ENCODE peak calls at places on chromosomes 4 and X, in ten cellular contexts. One of them, this sample, is unnamed.

GRCh38 chrX:101385795-101386541 is at the start of gene BTK:
- DNase-seq in activated T-helper 1 cell treated with anti-CD3 and anti-CD28 coated beads, Interleukin-2, amount 50 U/mL, for 16 hours: no peak
- DNase-seq in AG20443: no peak
- DNase-seq in stimulated activated CD4-positive, alpha-beta T cell treated with anti-CD3 and anti-CD28 coated beads, Interleukin-12 subunit alpha, Interleukin-12 subunit beta, amount 100 ng/mL, for 48 hours: no peak
- DNase-seq in AG08396: no peak
- DNase-seq in NCI-H748 treated with DMSO at 0.1 percent for 48 hours: no peak
- DNase-seq in NCI-H1694 treated with DMSO at 0.1 percent for 48 hours: no peak
- DNase-seq in H54: no peak
- DNase-seq in stimulated activated CD8-positive, alpha-beta memory T cell treated with anti-CD3 and anti-CD28 coated beads, Interleukin-12 subunit alpha, Interleukin-12 subunit beta, amount 100 ng/mL, for 1 hour: no peak
- DNase-seq in cardiac muscle cell: no peak
- DNase-seq in this sample: no peak

GRCh38 chr4:87088188-87088587 is 132.2 kb downstream of the KLHL8 start:
- DNase-seq in activated T-helper 1 cell treated with anti-CD3 and anti-CD28 coated beads, Interleukin-2, amount 50 U/mL, for 16 hours: no peak
- DNase-seq in AG20443: no peak
- DNase-seq in stimulated activated CD4-positive, alpha-beta T cell treated with anti-CD3 and anti-CD28 coated beads, Interleukin-12 subunit alpha, Interleukin-12 subunit beta, amount 100 ng/mL, for 48 hours: no peak
- DNase-seq in AG08396: no peak
- DNase-seq in NCI-H748 treated with DMSO at 0.1 percent for 48 hours: no peak
- DNase-seq in NCI-H1694 treated with DMSO at 0.1 percent for 48 hours: no peak
- DNase-seq in H54: no peak
- DNase-seq in stimulated activated CD8-positive, alpha-beta memory T cell treated with anti-CD3 and anti-CD28 coated beads, Interleukin-12 subunit alpha, Interleukin-12 subunit beta, amount 100 ng/mL, for 1 hour: no peak
- DNase-seq in cardiac muscle cell: no peak
- DNase-seq in this sample: no peak

GRCh38 chrX:119899125-119899524 is 3.4 kb downstream of the AKAP14 start:
- DNase-seq in activated T-helper 1 cell treated with anti-CD3 and anti-CD28 coated beads, Interleukin-2, amount 50 U/mL, for 16 hours: no peak
- DNase-seq in AG20443: no peak
- DNase-seq in stimulated activated CD4-positive, alpha-beta T cell treated with anti-CD3 and anti-CD28 coated beads, Interleukin-12 subunit alpha, Interleukin-12 subunit beta, amount 100 ng/mL, for 48 hours: no peak
- DNase-seq in AG08396: no peak
- DNase-seq in NCI-H748 treated with DMSO at 0.1 percent for 48 hours: no peak
- DNase-seq in NCI-H1694 treated with DMSO at 0.1 percent for 48 hours: no peak
- DNase-seq in H54: no peak
- DNase-seq in stimulated activated CD8-positive, alpha-beta memory T cell treated with anti-CD3 and anti-CD28 coated beads, Interleukin-12 subunit alpha, Interleukin-12 subunit beta, amount 100 ng/mL, for 1 hour: no peak
- DNase-seq in cardiac muscle cell: no peak
- DNase-seq in this sample: peak

GRCh38 chr4:56531823-56532222 is 26.2 kb downstream of the ARL9 start:
- DNase-seq in activated T-helper 1 cell treated with anti-CD3 and anti-CD28 coated beads, Interleukin-2, amount 50 U/mL, for 16 hours: no peak
- DNase-seq in AG20443: no peak
- DNase-seq in stimulated activated CD4-positive, alpha-beta T cell treated with anti-CD3 and anti-CD28 coated beads, Interleukin-12 subunit alpha, Interleukin-12 subunit beta, amount 100 ng/mL, for 48 hours: no peak
- DNase-seq in AG08396: no peak
- DNase-seq in NCI-H748 treated with DMSO at 0.1 percent for 48 hours: no peak
- DNase-seq in NCI-H1694 treated with DMSO at 0.1 percent for 48 hours: no peak
- DNase-seq in H54: no peak
- DNase-seq in stimulated activated CD8-positive, alpha-beta memory T cell treated with anti-CD3 and anti-CD28 coated beads, Interleukin-12 subunit alpha, Interleukin-12 subunit beta, amount 100 ng/mL, for 1 hour: no peak
- DNase-seq in cardiac muscle cell: peak
- DNase-seq in this sample: no peak

GRCh38 chr4:38387348-38387747 is 276.7 kb upstream of the KLF3 start:
- DNase-seq in activated T-helper 1 cell treated with anti-CD3 and anti-CD28 coated beads, Interleukin-2, amount 50 U/mL, for 16 hours: no peak
- DNase-seq in AG20443: no peak
- DNase-seq in stimulated activated CD4-positive, alpha-beta T cell treated with anti-CD3 and anti-CD28 coated beads, Interleukin-12 subunit alpha, Interleukin-12 subunit beta, amount 100 ng/mL, for 48 hours: no peak
- DNase-seq in AG08396: no peak
- DNase-seq in NCI-H748 treated with DMSO at 0.1 percent for 48 hours: no peak
- DNase-seq in NCI-H1694 treated with DMSO at 0.1 percent for 48 hours: no peak
- DNase-seq in H54: no peak
- DNase-seq in stimulated activated CD8-positive, alpha-beta memory T cell treated with anti-CD3 and anti-CD28 coated beads, Interleukin-12 subunit alpha, Interleukin-12 subunit beta, amount 100 ng/mL, for 1 hour: no peak
- DNase-seq in cardiac muscle cell: peak
- DNase-seq in this sample: no peak

GRCh38 chr4:23590431-23590830 is 299.4 kb downstream of the PPARGC1A start:
- DNase-seq in activated T-helper 1 cell treated with anti-CD3 and anti-CD28 coated beads, Interleukin-2, amount 50 U/mL, for 16 hours: no peak
- DNase-seq in AG20443: no peak
- DNase-seq in stimulated activated CD4-positive, alpha-beta T cell treated with anti-CD3 and anti-CD28 coated beads, Interleukin-12 subunit alpha, Interleukin-12 subunit beta, amount 100 ng/mL, for 48 hours: no peak
- DNase-seq in AG08396: no peak
- DNase-seq in NCI-H748 treated with DMSO at 0.1 percent for 48 hours: no peak
- DNase-seq in NCI-H1694 treated with DMSO at 0.1 percent for 48 hours: no peak
- DNase-seq in H54: no peak
- DNase-seq in stimulated activated CD8-positive, alpha-beta memory T cell treated with anti-CD3 and anti-CD28 coated beads, Interleukin-12 subunit alpha, Interleukin-12 subunit beta, amount 100 ng/mL, for 1 hour: no peak
- DNase-seq in cardiac muscle cell: no peak
- DNase-seq in this sample: no peak

GRCh38 chr4:182863501-182863900 is 53.7 kb downstream of the DCTD start:
- DNase-seq in activated T-helper 1 cell treated with anti-CD3 and anti-CD28 coated beads, Interleukin-2, amount 50 U/mL, for 16 hours: no peak
- DNase-seq in AG20443: no peak
- DNase-seq in stimulated activated CD4-positive, alpha-beta T cell treated with anti-CD3 and anti-CD28 coated beads, Interleukin-12 subunit alpha, Interleukin-12 subunit beta, amount 100 ng/mL, for 48 hours: no peak
- DNase-seq in AG08396: no peak
- DNase-seq in NCI-H748 treated with DMSO at 0.1 percent for 48 hours: no peak
- DNase-seq in NCI-H1694 treated with DMSO at 0.1 percent for 48 hours: no peak
- DNase-seq in H54: no peak
- DNase-seq in stimulated activated CD8-positive, alpha-beta memory T cell treated with anti-CD3 and anti-CD28 coated beads, Interleukin-12 subunit alpha, Interleukin-12 subunit beta, amount 100 ng/mL, for 1 hour: no peak
- DNase-seq in cardiac muscle cell: no peak
- DNase-seq in this sample: no peak

GRCh38 chr4:7650606-7651400 is 216.1 kb upstream of the PSAPL1 start:
- DNase-seq in activated T-helper 1 cell treated with anti-CD3 and anti-CD28 coated beads, Interleukin-2, amount 50 U/mL, for 16 hours: no peak
- DNase-seq in AG20443: peak
- DNase-seq in stimulated activated CD4-positive, alpha-beta T cell treated with anti-CD3 and anti-CD28 coated beads, Interleukin-12 subunit alpha, Interleukin-12 subunit beta, amount 100 ng/mL, for 48 hours: no peak
- DNase-seq in AG08396: no peak
- DNase-seq in NCI-H748 treated with DMSO at 0.1 percent for 48 hours: no peak
- DNase-seq in NCI-H1694 treated with DMSO at 0.1 percent for 48 hours: no peak
- DNase-seq in H54: peak
- DNase-seq in stimulated activated CD8-positive, alpha-beta memory T cell treated with anti-CD3 and anti-CD28 coated beads, Interleukin-12 subunit alpha, Interleukin-12 subunit beta, amount 100 ng/mL, for 1 hour: no peak
- DNase-seq in cardiac muscle cell: peak
- DNase-seq in this sample: no peak

GRCh38 chr4:41921476-41921875 is 13.8 kb upstream of the TMEM33 start:
- DNase-seq in activated T-helper 1 cell treated with anti-CD3 and anti-CD28 coated beads, Interleukin-2, amount 50 U/mL, for 16 hours: no peak
- DNase-seq in AG20443: no peak
- DNase-seq in stimulated activated CD4-positive, alpha-beta T cell treated with anti-CD3 and anti-CD28 coated beads, Interleukin-12 subunit alpha, Interleukin-12 subunit beta, amount 100 ng/mL, for 48 hours: no peak
- DNase-seq in AG08396: no peak
- DNase-seq in NCI-H748 treated with DMSO at 0.1 percent for 48 hours: no peak
- DNase-seq in NCI-H1694 treated with DMSO at 0.1 percent for 48 hours: no peak
- DNase-seq in H54: no peak
- DNase-seq in stimulated activated CD8-positive, alpha-beta memory T cell treated with anti-CD3 and anti-CD28 coated beads, Interleukin-12 subunit alpha, Interleukin-12 subunit beta, amount 100 ng/mL, for 1 hour: no peak
- DNase-seq in cardiac muscle cell: no peak
- DNase-seq in this sample: no peak

GRCh38 chr4:22712105-22712504 is 19.4 kb downstream of the GBA3 start:
- DNase-seq in activated T-helper 1 cell treated with anti-CD3 and anti-CD28 coated beads, Interleukin-2, amount 50 U/mL, for 16 hours: no peak
- DNase-seq in AG20443: no peak
- DNase-seq in stimulated activated CD4-positive, alpha-beta T cell treated with anti-CD3 and anti-CD28 coated beads, Interleukin-12 subunit alpha, Interleukin-12 subunit beta, amount 100 ng/mL, for 48 hours: no peak
- DNase-seq in AG08396: no peak
- DNase-seq in NCI-H748 treated with DMSO at 0.1 percent for 48 hours: no peak
- DNase-seq in NCI-H1694 treated with DMSO at 0.1 percent for 48 hours: no peak
- DNase-seq in H54: no peak
- DNase-seq in stimulated activated CD8-positive, alpha-beta memory T cell treated with anti-CD3 and anti-CD28 coated beads, Interleukin-12 subunit alpha, Interleukin-12 subunit beta, amount 100 ng/mL, for 1 hour: no peak
- DNase-seq in cardiac muscle cell: no peak
- DNase-seq in this sample: no peak

GRCh38 chrX:148047216-148047615 is 66.1 kb downstream of the FMR1NB start:
- DNase-seq in activated T-helper 1 cell treated with anti-CD3 and anti-CD28 coated beads, Interleukin-2, amount 50 U/mL, for 16 hours: no peak
- DNase-seq in AG20443: no peak
- DNase-seq in stimulated activated CD4-positive, alpha-beta T cell treated with anti-CD3 and anti-CD28 coated beads, Interleukin-12 subunit alpha, Interleukin-12 subunit beta, amount 100 ng/mL, for 48 hours: no peak
- DNase-seq in AG08396: no peak
- DNase-seq in NCI-H748 treated with DMSO at 0.1 percent for 48 hours: no peak
- DNase-seq in NCI-H1694 treated with DMSO at 0.1 percent for 48 hours: no peak
- DNase-seq in H54: no peak
- DNase-seq in stimulated activated CD8-positive, alpha-beta memory T cell treated with anti-CD3 and anti-CD28 coated beads, Interleukin-12 subunit alpha, Interleukin-12 subunit beta, amount 100 ng/mL, for 1 hour: no peak
- DNase-seq in cardiac muscle cell: no peak
- DNase-seq in this sample: no peak

GRCh38 chrX:12910424-12910823 is 4.0 kb downstream of the TLR8 start:
- DNase-seq in activated T-helper 1 cell treated with anti-CD3 and anti-CD28 coated beads, Interleukin-2, amount 50 U/mL, for 16 hours: no peak
- DNase-seq in AG20443: no peak
- DNase-seq in stimulated activated CD4-positive, alpha-beta T cell treated with anti-CD3 and anti-CD28 coated beads, Interleukin-12 subunit alpha, Interleukin-12 subunit beta, amount 100 ng/mL, for 48 hours: no peak
- DNase-seq in AG08396: no peak
- DNase-seq in NCI-H748 treated with DMSO at 0.1 percent for 48 hours: no peak
- DNase-seq in NCI-H1694 treated with DMSO at 0.1 percent for 48 hours: no peak
- DNase-seq in H54: no peak
- DNase-seq in stimulated activated CD8-positive, alpha-beta memory T cell treated with anti-CD3 and anti-CD28 coated beads, Interleukin-12 subunit alpha, Interleukin-12 subunit beta, amount 100 ng/mL, for 1 hour: no peak
- DNase-seq in cardiac muscle cell: no peak
- DNase-seq in this sample: no peak

GRCh38 chrX:20378291-20378920 is 111.7 kb upstream of the RPS6KA3 start:
- DNase-seq in activated T-helper 1 cell treated with anti-CD3 and anti-CD28 coated beads, Interleukin-2, amount 50 U/mL, for 16 hours: no peak
- DNase-seq in AG20443: no peak
- DNase-seq in stimulated activated CD4-positive, alpha-beta T cell treated with anti-CD3 and anti-CD28 coated beads, Interleukin-12 subunit alpha, Interleukin-12 subunit beta, amount 100 ng/mL, for 48 hours: peak
- DNase-seq in AG08396: peak
- DNase-seq in NCI-H748 treated with DMSO at 0.1 percent for 48 hours: peak
- DNase-seq in NCI-H1694 treated with DMSO at 0.1 percent for 48 hours: no peak
- DNase-seq in H54: no peak
- DNase-seq in stimulated activated CD8-positive, alpha-beta memory T cell treated with anti-CD3 and anti-CD28 coated beads, Interleukin-12 subunit alpha, Interleukin-12 subunit beta, amount 100 ng/mL, for 1 hour: no peak
- DNase-seq in cardiac muscle cell: no peak
- DNase-seq in this sample: no peak

GRCh38 chr4:52142816-52143215 is 91.7 kb downstream of the SPATA18 start:
- DNase-seq in activated T-helper 1 cell treated with anti-CD3 and anti-CD28 coated beads, Interleukin-2, amount 50 U/mL, for 16 hours: no peak
- DNase-seq in AG20443: no peak
- DNase-seq in stimulated activated CD4-positive, alpha-beta T cell treated with anti-CD3 and anti-CD28 coated beads, Interleukin-12 subunit alpha, Interleukin-12 subunit beta, amount 100 ng/mL, for 48 hours: no peak
- DNase-seq in AG08396: no peak
- DNase-seq in NCI-H748 treated with DMSO at 0.1 percent for 48 hours: no peak
- DNase-seq in NCI-H1694 treated with DMSO at 0.1 percent for 48 hours: no peak
- DNase-seq in H54: no peak
- DNase-seq in stimulated activated CD8-positive, alpha-beta memory T cell treated with anti-CD3 and anti-CD28 coated beads, Interleukin-12 subunit alpha, Interleukin-12 subunit beta, amount 100 ng/mL, for 1 hour: no peak
- DNase-seq in cardiac muscle cell: no peak
- DNase-seq in this sample: no peak

GRCh38 chrX:110087485-110088356 is 84.8 kb downstream of the TMEM164 start:
- DNase-seq in activated T-helper 1 cell treated with anti-CD3 and anti-CD28 coated beads, Interleukin-2, amount 50 U/mL, for 16 hours: no peak
- DNase-seq in AG20443: peak
- DNase-seq in stimulated activated CD4-positive, alpha-beta T cell treated with anti-CD3 and anti-CD28 coated beads, Interleukin-12 subunit alpha, Interleukin-12 subunit beta, amount 100 ng/mL, for 48 hours: no peak
- DNase-seq in AG08396: peak
- DNase-seq in NCI-H748 treated with DMSO at 0.1 percent for 48 hours: no peak
- DNase-seq in NCI-H1694 treated with DMSO at 0.1 percent for 48 hours: no peak
- DNase-seq in H54: peak
- DNase-seq in stimulated activated CD8-positive, alpha-beta memory T cell treated with anti-CD3 and anti-CD28 coated beads, Interleukin-12 subunit alpha, Interleukin-12 subunit beta, amount 100 ng/mL, for 1 hour: no peak
- DNase-seq in cardiac muscle cell: peak
- DNase-seq in this sample: no peak

This sample was measured in NCI-H526.